ENCODE peak calls at places on chromosomes 5 and 9, in eight cellular contexts. One of them, this sample, is unnamed.

GRCh38 chr5:33441241-33441844 is 578 bp downstream of the TARS1 start:
- DNase-seq in spleen: no peak
- DNase-seq in cardiac muscle cell: peak; percentile 86
- DNase-seq in HL-60: peak; percentile 68
- DNase-seq in mesothelial cell of epicardium: peak; percentile 40
- DNase-seq in mammary epithelial cell: no peak
- DNase-seq in fibroblast of the aortic adventitia: no peak
- DNase-seq in CD8-positive, alpha-beta T cell: no peak
- DNase-seq in this sample: no peak

GRCh38 chr9:79973627-79974026 is 401.9 kb downstream of the TLE4 start:
- DNase-seq in spleen: no peak
- DNase-seq in cardiac muscle cell: no peak
- DNase-seq in mesothelial cell of epicardium: no peak
- DNase-seq in CD8-positive, alpha-beta T cell: no peak
- DNase-seq in fibroblast of the aortic adventitia: no peak
- DNase-seq in HL-60: no peak
- DNase-seq in mammary epithelial cell: no peak
- DNase-seq in this sample: no peak

GRCh38 chr9:34759432-34760134 is 49.6 kb upstream of the CCL21 start:
- DNase-seq in CD8-positive, alpha-beta T cell: no peak
- DNase-seq in mesothelial cell of epicardium: no peak
- DNase-seq in fibroblast of the aortic adventitia: no peak
- DNase-seq in spleen: no peak
- DNase-seq in cardiac muscle cell: no peak
- DNase-seq in HL-60: no peak
- DNase-seq in mammary epithelial cell: no peak
- DNase-seq in this sample: no peak

GRCh38 chr5:67495072-67495471 is 298.5 kb upstream of the CD180 start:
- DNase-seq in mesothelial cell of epicardium: no peak
- DNase-seq in CD8-positive, alpha-beta T cell: no peak
- DNase-seq in HL-60: no peak
- DNase-seq in fibroblast of the aortic adventitia: no peak
- DNase-seq in cardiac muscle cell: no peak
- DNase-seq in spleen: no peak
- DNase-seq in mammary epithelial cell: no peak
- DNase-seq in this sample: no peak

GRCh38 chr9:136697821-136698526 is 10.7 kb upstream of the AGPAT2 start:
- DNase-seq in CD8-positive, alpha-beta T cell: no peak
- DNase-seq in mammary epithelial cell: no peak
- DNase-seq in fibroblast of the aortic adventitia: no peak
- DNase-seq in cardiac muscle cell: no peak
- DNase-seq in HL-60: peak; percentile 86
- DNase-seq in mesothelial cell of epicardium: no peak
- DNase-seq in spleen: no peak
- DNase-seq in this sample: no peak

GRCh38 chr9:89463986-89464901 is 33.7 kb downstream of the SEMA4D start:
- DNase-seq in HL-60: peak; percentile 91
- DNase-seq in fibroblast of the aortic adventitia: no peak
- DNase-seq in mesothelial cell of epicardium: no peak
- DNase-seq in mammary epithelial cell: no peak
- DNase-seq in spleen: peak; percentile 88
- DNase-seq in cardiac muscle cell: no peak
- DNase-seq in CD8-positive, alpha-beta T cell: peak; percentile 71
- DNase-seq in this sample: no peak

GRCh38 chr9:6226696-6227095 is 11.1 kb downstream of the IL33 start:
- DNase-seq in cardiac muscle cell: peak; percentile 85
- DNase-seq in spleen: no peak
- DNase-seq in CD8-positive, alpha-beta T cell: no peak
- DNase-seq in fibroblast of the aortic adventitia: peak; percentile 91
- DNase-seq in mesothelial cell of epicardium: no peak
- DNase-seq in mammary epithelial cell: peak; percentile 82
- DNase-seq in HL-60: no peak
- DNase-seq in this sample: peak; percentile 59

GRCh38 chr9:2663886-2664674 is 42.5 kb downstream of the VLDLR start:
- DNase-seq in mesothelial cell of epicardium: no peak
- DNase-seq in CD8-positive, alpha-beta T cell: no peak
- DNase-seq in mammary epithelial cell: no peak
- DNase-seq in cardiac muscle cell: no peak
- DNase-seq in spleen: no peak
- DNase-seq in HL-60: peak; percentile 21
- DNase-seq in fibroblast of the aortic adventitia: no peak
- DNase-seq in this sample: no peak

GRCh38 chr5:159262472-159262858 is 625 bp upstream of the UBLCP1 start:
- DNase-seq in HL-60: peak; percentile 3
- DNase-seq in CD8-positive, alpha-beta T cell: no peak
- DNase-seq in cardiac muscle cell: peak; percentile 42
- DNase-seq in mesothelial cell of epicardium: no peak
- DNase-seq in fibroblast of the aortic adventitia: peak; percentile 25
- DNase-seq in spleen: no peak
- DNase-seq in mammary epithelial cell: no peak
- DNase-seq in this sample: no peak

DNA sequence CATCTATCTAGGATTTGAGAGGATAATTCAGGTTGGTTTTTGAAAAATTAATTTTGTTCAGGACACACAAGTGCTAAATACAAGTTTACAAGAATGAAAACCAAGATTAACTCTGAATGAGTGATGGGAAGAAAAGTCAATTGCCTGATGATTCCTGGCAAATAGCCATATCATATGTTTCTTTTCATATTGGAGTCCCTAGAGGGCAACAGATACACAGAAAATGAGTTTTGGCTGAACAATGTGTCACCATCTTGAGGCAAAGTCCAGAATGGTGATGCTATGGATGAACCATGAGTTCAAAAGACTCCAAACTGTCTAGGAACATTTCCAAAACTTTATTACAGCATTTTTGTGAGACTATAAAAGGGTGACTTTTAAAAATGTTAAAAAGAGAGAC is 382.9 kb downstream of the TMEM161B start:
- DNase-seq in mesothelial cell of epicardium: no peak
- DNase-seq in cardiac muscle cell: no peak
- DNase-seq in HL-60: no peak
- DNase-seq in fibroblast of the aortic adventitia: no peak
- DNase-seq in mammary epithelial cell: peak; percentile 14
- DNase-seq in CD8-positive, alpha-beta T cell: no peak
- DNase-seq in spleen: no peak
- DNase-seq in this sample: no peak
- TF ChIP-seq CTCF in mesothelial cell of epicardium: no peak
- TF ChIP-seq CTCF in cardiac muscle cell: no peak
- TF ChIP-seq CTCF in HL-60: no peak
- TF ChIP-seq CTCF in fibroblast of the aortic adventitia: no peak
- TF ChIP-seq CTCF in mammary epithelial cell: no peak
- TF ChIP-seq CTCF in CD8-positive, alpha-beta T cell: no peak
- TF ChIP-seq CTCF in spleen: no peak
- TF ChIP-seq CTCF in this sample: no peak

GRCh38 chr5:71982717-71983395 is 124.4 kb upstream of the MAP1B start:
- DNase-seq in cardiac muscle cell: no peak
- DNase-seq in CD8-positive, alpha-beta T cell: no peak
- DNase-seq in mammary epithelial cell: no peak
- DNase-seq in spleen: no peak
- DNase-seq in mesothelial cell of epicardium: no peak
- DNase-seq in fibroblast of the aortic adventitia: no peak
- DNase-seq in HL-60: no peak
- DNase-seq in this sample: no peak
- TF ChIP-seq CTCF in cardiac muscle cell: no peak
- TF ChIP-seq CTCF in CD8-positive, alpha-beta T cell: no peak
- TF ChIP-seq CTCF in mammary epithelial cell: no peak
- TF ChIP-seq CTCF in spleen: no peak
- TF ChIP-seq CTCF in mesothelial cell of epicardium: no peak
- TF ChIP-seq CTCF in fibroblast of the aortic adventitia: no peak
- TF ChIP-seq CTCF in HL-60: no peak
- TF ChIP-seq CTCF in this sample: no peak

DNA sequence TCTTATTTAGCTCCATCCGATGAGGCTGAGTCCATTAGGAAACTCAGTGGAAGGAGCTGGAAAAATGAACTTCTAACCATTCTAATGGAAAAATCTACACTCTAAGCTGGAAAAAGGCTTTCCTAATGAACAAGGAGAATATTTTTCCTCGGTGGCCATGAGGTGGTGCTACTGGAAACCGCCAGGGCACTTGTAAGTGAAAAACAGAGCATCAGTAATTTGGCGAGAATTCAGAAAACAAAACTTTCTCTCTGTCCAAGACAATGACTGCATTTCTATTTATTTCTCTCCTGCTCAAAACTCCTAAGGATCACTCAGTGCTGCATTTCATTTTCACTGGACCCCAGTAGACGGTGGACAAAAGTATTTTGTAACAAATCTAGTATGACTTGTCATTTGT is 237.6 kb downstream of the TENT4A start:
- DNase-seq in spleen: no peak
- DNase-seq in CD8-positive, alpha-beta T cell: no peak
- DNase-seq in mesothelial cell of epicardium: no peak
- DNase-seq in cardiac muscle cell: no peak
- DNase-seq in HL-60: no peak
- DNase-seq in mammary epithelial cell: no peak
- DNase-seq in fibroblast of the aortic adventitia: no peak
- DNase-seq in this sample: no peak
- TF ChIP-seq CTCF in spleen: no peak
- TF ChIP-seq CTCF in CD8-positive, alpha-beta T cell: no peak
- TF ChIP-seq CTCF in mesothelial cell of epicardium: no peak
- TF ChIP-seq CTCF in cardiac muscle cell: no peak
- TF ChIP-seq CTCF in HL-60: no peak
- TF ChIP-seq CTCF in mammary epithelial cell: no peak
- TF ChIP-seq CTCF in fibroblast of the aortic adventitia: no peak
- TF ChIP-seq CTCF in this sample: no peak

GRCh38 chr5:123947797-123948196 is 435.8 kb downstream of the CSNK1G3 start:
- DNase-seq in mammary epithelial cell: no peak
- DNase-seq in fibroblast of the aortic adventitia: no peak
- DNase-seq in mesothelial cell of epicardium: no peak
- DNase-seq in spleen: no peak
- DNase-seq in CD8-positive, alpha-beta T cell: no peak
- DNase-seq in HL-60: no peak
- DNase-seq in cardiac muscle cell: no peak
- DNase-seq in this sample: no peak
- TF ChIP-seq CTCF in mammary epithelial cell: no peak
- TF ChIP-seq CTCF in fibroblast of the aortic adventitia: no peak
- TF ChIP-seq CTCF in mesothelial cell of epicardium: no peak
- TF ChIP-seq CTCF in spleen: no peak
- TF ChIP-seq CTCF in CD8-positive, alpha-beta T cell: no peak
- TF ChIP-seq CTCF in HL-60: no peak
- TF ChIP-seq CTCF in cardiac muscle cell: no peak
- TF ChIP-seq CTCF in this sample: no peak

GRCh38 chr9:37753489-37754190 is at the start of gene TRMT10B:
- DNase-seq in cardiac muscle cell: peak; percentile 82
- DNase-seq in CD8-positive, alpha-beta T cell: peak; percentile 51
- DNase-seq in mammary epithelial cell: peak; percentile 67
- DNase-seq in fibroblast of the aortic adventitia: peak; percentile 72
- DNase-seq in HL-60: peak; percentile 77
- DNase-seq in spleen: peak; percentile 91
- DNase-seq in mesothelial cell of epicardium: peak; percentile 75
- DNase-seq in this sample: peak; percentile 44
- TF ChIP-seq CTCF in cardiac muscle cell: peak; percentile 13
- TF ChIP-seq CTCF in CD8-positive, alpha-beta T cell: no peak
- TF ChIP-seq CTCF in mammary epithelial cell: no peak
- TF ChIP-seq CTCF in fibroblast of the aortic adventitia: peak; percentile 19
- TF ChIP-seq CTCF in HL-60: no peak
- TF ChIP-seq CTCF in spleen: no peak
- TF ChIP-seq CTCF in mesothelial cell of epicardium: no peak
- TF ChIP-seq CTCF in this sample: no peak

GRCh38 chr5:58868931-58869330 is 286.1 kb downstream of the RAB3C start:
- DNase-seq in HL-60: no peak
- DNase-seq in spleen: no peak
- DNase-seq in mesothelial cell of epicardium: no peak
- DNase-seq in CD8-positive, alpha-beta T cell: no peak
- DNase-seq in mammary epithelial cell: peak; percentile 35
- DNase-seq in fibroblast of the aortic adventitia: no peak
- DNase-seq in cardiac muscle cell: no peak
- DNase-seq in this sample: no peak

GRCh38 chr5:58872670-58873273 is 289.9 kb downstream of the RAB3C start:
- DNase-seq in HL-60: no peak
- DNase-seq in CD8-positive, alpha-beta T cell: no peak
- DNase-seq in mesothelial cell of epicardium: no peak
- DNase-seq in mammary epithelial cell: no peak
- DNase-seq in cardiac muscle cell: no peak
- DNase-seq in fibroblast of the aortic adventitia: no peak
- DNase-seq in spleen: no peak
- DNase-seq in this sample: no peak

GRCh38 chr5:58871648-58872242 is 288.9 kb downstream of the RAB3C start:
- DNase-seq in mammary epithelial cell: peak; percentile 15
- DNase-seq in CD8-positive, alpha-beta T cell: no peak
- DNase-seq in cardiac muscle cell: peak; percentile 61
- DNase-seq in fibroblast of the aortic adventitia: peak; percentile 54
- DNase-seq in mesothelial cell of epicardium: no peak
- DNase-seq in spleen: no peak
- DNase-seq in HL-60: peak; percentile 16
- DNase-seq in this sample: peak; percentile 68
- TF ChIP-seq CTCF in mammary epithelial cell: peak; percentile 66
- TF ChIP-seq CTCF in CD8-positive, alpha-beta T cell: peak; percentile 86
- TF ChIP-seq CTCF in cardiac muscle cell: peak; percentile 71
- TF ChIP-seq CTCF in fibroblast of the aortic adventitia: peak; percentile 66
- TF ChIP-seq CTCF in mesothelial cell of epicardium: peak; percentile 91
- TF ChIP-seq CTCF in spleen: peak; percentile 52
- TF ChIP-seq CTCF in HL-60: no peak
- TF ChIP-seq CTCF in this sample: peak; percentile 36

DNA sequence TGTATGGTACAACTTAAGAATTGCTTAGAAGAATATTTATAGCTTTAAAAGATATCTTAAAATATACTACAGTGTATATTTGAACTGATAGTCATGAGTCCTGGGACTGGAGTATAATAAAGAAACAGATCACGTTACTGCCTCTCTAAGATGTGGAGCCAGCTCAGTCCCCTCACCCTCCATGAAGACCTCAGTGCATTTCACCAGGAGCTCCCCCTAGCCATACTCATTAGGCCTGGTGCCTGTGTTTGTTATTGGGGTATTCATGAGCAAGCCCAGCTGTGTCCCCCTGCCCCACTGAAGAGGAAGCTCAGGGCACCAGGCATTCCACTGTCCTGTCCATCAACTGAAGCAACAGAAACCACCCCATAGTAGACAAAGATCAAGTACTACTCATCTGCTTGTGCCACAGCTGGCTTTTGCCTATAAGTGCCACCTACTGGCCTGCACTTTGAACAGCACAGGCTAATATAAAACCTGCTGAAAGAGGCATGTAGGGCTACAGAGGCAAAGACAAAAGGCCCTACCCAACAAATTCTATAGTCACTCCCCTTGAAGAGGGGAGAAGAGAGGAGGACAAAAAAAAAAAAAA is 850.2 kb upstream of the NUDT12 start:
- DNase-seq in mesothelial cell of epicardium: no peak
- DNase-seq in fibroblast of the aortic adventitia: peak; percentile 30
- DNase-seq in HL-60: peak; percentile 1
- DNase-seq in mammary epithelial cell: peak; percentile 35
- DNase-seq in spleen: no peak
- DNase-seq in cardiac muscle cell: peak; percentile 58
- DNase-seq in CD8-positive, alpha-beta T cell: no peak
- DNase-seq in this sample: peak; percentile 58
- TF ChIP-seq CTCF in mesothelial cell of epicardium: no peak
- TF ChIP-seq CTCF in fibroblast of the aortic adventitia: peak; percentile 64
- TF ChIP-seq CTCF in HL-60: peak; percentile 34
- TF ChIP-seq CTCF in mammary epithelial cell: peak; percentile 67
- TF ChIP-seq CTCF in spleen: no peak
- TF ChIP-seq CTCF in cardiac muscle cell: peak; percentile 68
- TF ChIP-seq CTCF in CD8-positive, alpha-beta T cell: no peak
- TF ChIP-seq CTCF in this sample: peak; percentile 64